ENCODE peak calls at places on chromosome 9, in nine cellular contexts. One of them, this sample, is unnamed.

GRCh38 chr9:70490478-70490877 is 76.0 kb upstream of the KLF9 start:
- DNase-seq in gastrocnemius medialis: no peak
- DNase-seq in sigmoid colon: no peak
- DNase-seq in body of pancreas: no peak
- DNase-seq in suprapubic skin: no peak
- DNase-seq in IMR-90: no peak
- DNase-seq in A549: no peak
- DNase-seq in stomach: no peak
- DNase-seq in Peyer's patch: no peak
- DNase-seq in this sample: no peak

GRCh38 chr9:137632432-137633161 is 13.8 kb downstream of the EHMT1 start:
- DNase-seq in sigmoid colon: no peak
- DNase-seq in suprapubic skin: no peak
- DNase-seq in body of pancreas: no peak
- DNase-seq in A549: no peak
- DNase-seq in gastrocnemius medialis: no peak
- DNase-seq in Peyer's patch: no peak
- DNase-seq in stomach: no peak
- DNase-seq in IMR-90: peak
- DNase-seq in this sample: no peak

GRCh38 chr9:106277931-106278330 is 583.6 kb downstream of the TMEM38B start:
- DNase-seq in A549: no peak
- DNase-seq in body of pancreas: no peak
- DNase-seq in suprapubic skin: no peak
- DNase-seq in Peyer's patch: no peak
- DNase-seq in sigmoid colon: no peak
- DNase-seq in stomach: no peak
- DNase-seq in IMR-90: no peak
- DNase-seq in gastrocnemius medialis: no peak
- DNase-seq in this sample: no peak

GRCh38 chr9:105856020-105856419 is 161.7 kb downstream of the TMEM38B start:
- DNase-seq in Peyer's patch: no peak
- DNase-seq in IMR-90: no peak
- DNase-seq in gastrocnemius medialis: no peak
- DNase-seq in stomach: no peak
- DNase-seq in body of pancreas: no peak
- DNase-seq in A549: no peak
- DNase-seq in suprapubic skin: no peak
- DNase-seq in sigmoid colon: no peak
- DNase-seq in this sample: no peak

GRCh38 chr9:99351647-99352046 is 129.6 kb downstream of the SEC61B start:
- DNase-seq in IMR-90: no peak
- DNase-seq in sigmoid colon: no peak
- DNase-seq in body of pancreas: no peak
- DNase-seq in A549: no peak
- DNase-seq in Peyer's patch: no peak
- DNase-seq in gastrocnemius medialis: no peak
- DNase-seq in stomach: no peak
- DNase-seq in suprapubic skin: no peak
- DNase-seq in this sample: no peak

GRCh38 chr9:107068581-107068980 is 205.6 kb downstream of the ZNF462 start:
- DNase-seq in body of pancreas: no peak
- DNase-seq in IMR-90: no peak
- DNase-seq in suprapubic skin: no peak
- DNase-seq in stomach: no peak
- DNase-seq in Peyer's patch: no peak
- DNase-seq in sigmoid colon: no peak
- DNase-seq in A549: no peak
- DNase-seq in gastrocnemius medialis: no peak
- DNase-seq in this sample: no peak

GRCh38 chr9:602716-603115 is 238.8 kb upstream of the DMRT1 start:
- DNase-seq in IMR-90: no peak
- DNase-seq in sigmoid colon: no peak
- DNase-seq in body of pancreas: no peak
- DNase-seq in Peyer's patch: no peak
- DNase-seq in stomach: no peak
- DNase-seq in suprapubic skin: no peak
- DNase-seq in gastrocnemius medialis: no peak
- DNase-seq in A549: no peak
- DNase-seq in this sample: no peak

GRCh38 chr9:272251-273213 is 57.9 kb downstream of the DOCK8 start:
- DNase-seq in body of pancreas: no peak
- DNase-seq in A549: no peak
- DNase-seq in suprapubic skin: no peak
- DNase-seq in Peyer's patch: peak
- DNase-seq in stomach: peak
- DNase-seq in IMR-90: no peak
- DNase-seq in sigmoid colon: no peak
- DNase-seq in gastrocnemius medialis: no peak
- DNase-seq in this sample: no peak

GRCh38 chr9:9352877-9353481 is 1259.8 kb downstream of the PTPRD start:
- DNase-seq in sigmoid colon: no peak
- DNase-seq in Peyer's patch: no peak
- DNase-seq in A549: no peak
- DNase-seq in IMR-90: no peak
- DNase-seq in body of pancreas: no peak
- DNase-seq in gastrocnemius medialis: no peak
- DNase-seq in suprapubic skin: no peak
- DNase-seq in stomach: no peak
- DNase-seq in this sample: no peak

GRCh38 chr9:38022203-38022602 is 46.8 kb downstream of the SHB start:
- DNase-seq in suprapubic skin: no peak
- DNase-seq in IMR-90: no peak
- DNase-seq in A549: no peak
- DNase-seq in stomach: no peak
- DNase-seq in Peyer's patch: no peak
- DNase-seq in body of pancreas: no peak
- DNase-seq in sigmoid colon: no peak
- DNase-seq in gastrocnemius medialis: no peak
- DNase-seq in this sample: no peak

GRCh38 chr9:136363106-136363605 is 388 bp downstream of the DNLZ start:
- DNase-seq in sigmoid colon: peak
- DNase-seq in stomach: peak
- DNase-seq in Peyer's patch: peak
- DNase-seq in gastrocnemius medialis: peak
- DNase-seq in suprapubic skin: peak
- DNase-seq in body of pancreas: peak
- DNase-seq in IMR-90: peak
- DNase-seq in A549: peak
- DNase-seq in this sample: peak
- TF ChIP-seq POLR2A in sigmoid colon: peak
- TF ChIP-seq POLR2A in stomach: no peak
- TF ChIP-seq POLR2A in Peyer's patch: peak
- TF ChIP-seq POLR2A in gastrocnemius medialis: peak
- TF ChIP-seq POLR2A in suprapubic skin: no peak
- TF ChIP-seq POLR2A in body of pancreas: peak
- TF ChIP-seq POLR2A in IMR-90: peak
- TF ChIP-seq POLR2A in A549: peak
- TF ChIP-seq POLR2A in this sample: no peak

GRCh38 chr9:128201441-128202369 is 1.5 kb upstream of the DNM1 start:
- DNase-seq in gastrocnemius medialis: no peak
- DNase-seq in stomach: no peak
- DNase-seq in IMR-90: peak
- DNase-seq in Peyer's patch: no peak
- DNase-seq in A549: no peak
- DNase-seq in sigmoid colon: no peak
- DNase-seq in body of pancreas: no peak
- DNase-seq in suprapubic skin: no peak
- DNase-seq in this sample: no peak
- H3K27ac ChIP-seq in gastrocnemius medialis: no peak
- H3K27ac ChIP-seq in stomach: no peak
- H3K27ac ChIP-seq in IMR-90: no peak
- H3K27ac ChIP-seq in Peyer's patch: no peak
- H3K27ac ChIP-seq in A549: peak
- H3K27ac ChIP-seq in sigmoid colon: no peak
- H3K27ac ChIP-seq in body of pancreas: no peak
- H3K27ac ChIP-seq in suprapubic skin: no peak
- H3K27ac ChIP-seq in this sample: no peak

GRCh38 chr9:133955821-133956411 is 36.2 kb downstream of the VAV2 start:
- DNase-seq in sigmoid colon: no peak
- DNase-seq in IMR-90: peak
- DNase-seq in gastrocnemius medialis: no peak
- DNase-seq in A549: no peak
- DNase-seq in Peyer's patch: peak
- DNase-seq in suprapubic skin: no peak
- DNase-seq in stomach: no peak
- DNase-seq in body of pancreas: no peak
- DNase-seq in this sample: no peak
- TF ChIP-seq CTCF in sigmoid colon: no peak
- TF ChIP-seq CTCF in IMR-90: peak
- TF ChIP-seq CTCF in gastrocnemius medialis: no peak
- TF ChIP-seq CTCF in A549: no peak
- TF ChIP-seq CTCF in Peyer's patch: no peak
- TF ChIP-seq CTCF in suprapubic skin: no peak
- TF ChIP-seq CTCF in stomach: no peak
- TF ChIP-seq CTCF in body of pancreas: no peak
- TF ChIP-seq CTCF in this sample: no peak

GRCh38 chr9:121267689-121268597 is at the start of gene GSN:
- DNase-seq in sigmoid colon: peak
- DNase-seq in Peyer's patch: peak
- DNase-seq in A549: peak
- DNase-seq in stomach: peak
- DNase-seq in body of pancreas: peak
- DNase-seq in gastrocnemius medialis: peak
- DNase-seq in suprapubic skin: peak
- DNase-seq in IMR-90: peak
- DNase-seq in this sample: no peak

GRCh38 chr9:121266906-121267650 is 884 bp upstream of the GSN start:
- DNase-seq in suprapubic skin: no peak
- DNase-seq in gastrocnemius medialis: no peak
- DNase-seq in IMR-90: no peak
- DNase-seq in Peyer's patch: no peak
- DNase-seq in body of pancreas: no peak
- DNase-seq in stomach: no peak
- DNase-seq in sigmoid colon: peak
- DNase-seq in A549: no peak
- DNase-seq in this sample: no peak

GRCh38 chr9:121269888-121270254 is 1.9 kb downstream of the GSN start:
- DNase-seq in IMR-90: no peak
- DNase-seq in suprapubic skin: no peak
- DNase-seq in A549: no peak
- DNase-seq in gastrocnemius medialis: no peak
- DNase-seq in sigmoid colon: no peak
- DNase-seq in stomach: no peak
- DNase-seq in Peyer's patch: no peak
- DNase-seq in body of pancreas: no peak
- DNase-seq in this sample: no peak

GRCh38 chr9:121268598-121269029 is 652 bp downstream of the GSN start:
- DNase-seq in A549: no peak
- DNase-seq in IMR-90: no peak
- DNase-seq in body of pancreas: no peak
- DNase-seq in sigmoid colon: peak
- DNase-seq in Peyer's patch: no peak
- DNase-seq in gastrocnemius medialis: no peak
- DNase-seq in stomach: no peak
- DNase-seq in suprapubic skin: no peak
- DNase-seq in this sample: no peak

GRCh38 chr9:121269030-121269887 is 1.3 kb downstream of the GSN start:
- DNase-seq in stomach: peak
- DNase-seq in body of pancreas: no peak
- DNase-seq in gastrocnemius medialis: no peak
- DNase-seq in IMR-90: no peak
- DNase-seq in A549: no peak
- DNase-seq in Peyer's patch: no peak
- DNase-seq in suprapubic skin: no peak
- DNase-seq in sigmoid colon: peak
- DNase-seq in this sample: no peak
- TF ChIP-seq POLR2A in stomach: no peak
- TF ChIP-seq POLR2A in body of pancreas: peak
- TF ChIP-seq POLR2A in gastrocnemius medialis: no peak
- TF ChIP-seq POLR2A in IMR-90: no peak
- TF ChIP-seq POLR2A in A549: no peak
- TF ChIP-seq POLR2A in Peyer's patch: no peak
- TF ChIP-seq POLR2A in suprapubic skin: no peak
- TF ChIP-seq POLR2A in sigmoid colon: peak
- TF ChIP-seq POLR2A in this sample: no peak

GRCh38 chr9:131697908-131698714 is 41.8 kb downstream of the RAPGEF1 start:
- DNase-seq in body of pancreas: no peak
- DNase-seq in sigmoid colon: no peak
- DNase-seq in Peyer's patch: no peak
- DNase-seq in gastrocnemius medialis: no peak
- DNase-seq in stomach: no peak
- DNase-seq in IMR-90: no peak
- DNase-seq in A549: no peak
- DNase-seq in suprapubic skin: no peak
- DNase-seq in this sample: no peak
- H3K27ac ChIP-seq in body of pancreas: no peak
- H3K27ac ChIP-seq in sigmoid colon: peak
- H3K27ac ChIP-seq in Peyer's patch: no peak
- H3K27ac ChIP-seq in gastrocnemius medialis: peak
- H3K27ac ChIP-seq in stomach: no peak
- H3K27ac ChIP-seq in IMR-90: no peak
- H3K27ac ChIP-seq in A549: peak
- H3K27ac ChIP-seq in suprapubic skin: peak
- H3K27ac ChIP-seq in this sample: no peak

GRCh38 chr9:126009047-126009446 is 261.9 kb downstream of the PBX3 start:
- DNase-seq in A549: no peak
- DNase-seq in stomach: no peak
- DNase-seq in suprapubic skin: no peak
- DNase-seq in Peyer's patch: no peak
- DNase-seq in IMR-90: no peak
- DNase-seq in body of pancreas: no peak
- DNase-seq in sigmoid colon: no peak
- DNase-seq in gastrocnemius medialis: no peak
- DNase-seq in this sample: no peak
- TF ChIP-seq CTCF in A549: no peak
- TF ChIP-seq CTCF in stomach: no peak
- TF ChIP-seq CTCF in suprapubic skin: no peak
- TF ChIP-seq CTCF in Peyer's patch: no peak
- TF ChIP-seq CTCF in IMR-90: peak
- TF ChIP-seq CTCF in body of pancreas: no peak
- TF ChIP-seq CTCF in sigmoid colon: no peak
- TF ChIP-seq CTCF in gastrocnemius medialis: no peak
- TF ChIP-seq CTCF in this sample: no peak

GRCh38 chr9:94167055-94167346 is 82.7 kb downstream of the PTPDC1 start:
- DNase-seq in suprapubic skin: no peak
- DNase-seq in Peyer's patch: no peak
- DNase-seq in IMR-90: no peak
- DNase-seq in body of pancreas: no peak
- DNase-seq in sigmoid colon: no peak
- DNase-seq in gastrocnemius medialis: no peak
- DNase-seq in stomach: no peak
- DNase-seq in A549: no peak
- DNase-seq in this sample: peak

GRCh38 chr9:94167376-94167775 is 83.1 kb downstream of the PTPDC1 start:
- DNase-seq in gastrocnemius medialis: no peak
- DNase-seq in body of pancreas: no peak
- DNase-seq in sigmoid colon: no peak
- DNase-seq in stomach: no peak
- DNase-seq in IMR-90: no peak
- DNase-seq in Peyer's patch: no peak
- DNase-seq in suprapubic skin: no peak
- DNase-seq in A549: no peak
- DNase-seq in this sample: no peak

GRCh38 chr9:94166237-94167054 is 82.2 kb downstream of the PTPDC1 start:
- DNase-seq in Peyer's patch: peak
- DNase-seq in stomach: peak
- DNase-seq in suprapubic skin: peak
- DNase-seq in gastrocnemius medialis: peak
- DNase-seq in IMR-90: peak
- DNase-seq in body of pancreas: peak
- DNase-seq in A549: peak
- DNase-seq in sigmoid colon: peak
- DNase-seq in this sample: peak

GRCh38 chr9:94164756-94165549 is 80.7 kb downstream of the PTPDC1 start:
- DNase-seq in body of pancreas: no peak
- DNase-seq in A549: no peak
- DNase-seq in stomach: no peak
- DNase-seq in suprapubic skin: no peak
- DNase-seq in Peyer's patch: no peak
- DNase-seq in sigmoid colon: no peak
- DNase-seq in gastrocnemius medialis: no peak
- DNase-seq in IMR-90: no peak
- DNase-seq in this sample: no peak

GRCh38 chr9:94165592-94166236 is 81.5 kb downstream of the PTPDC1 start:
- DNase-seq in IMR-90: peak
- DNase-seq in sigmoid colon: peak
- DNase-seq in Peyer's patch: peak
- DNase-seq in body of pancreas: peak
- DNase-seq in suprapubic skin: peak
- DNase-seq in A549: peak
- DNase-seq in stomach: peak
- DNase-seq in gastrocnemius medialis: peak
- DNase-seq in this sample: peak
- TF ChIP-seq POLR2A in IMR-90: no peak
- TF ChIP-seq POLR2A in sigmoid colon: no peak
- TF ChIP-seq POLR2A in Peyer's patch: no peak
- TF ChIP-seq POLR2A in body of pancreas: no peak
- TF ChIP-seq POLR2A in suprapubic skin: no peak
- TF ChIP-seq POLR2A in A549: peak
- TF ChIP-seq POLR2A in stomach: no peak
- TF ChIP-seq POLR2A in gastrocnemius medialis: no peak
- TF ChIP-seq POLR2A in this sample: no peak